ENCODE peak calls at places on chromosomes 11 and 22, in five cellular contexts. One of them, this sample, is unnamed.

GRCh38 chr11:86143429-86144030 is 74.6 kb upstream of the PICALM start:
- DNase-seq in upper lobe of left lung: no peak
- DNase-seq in Peyer's patch: no peak
- DNase-seq in heart left ventricle: no peak
- DNase-seq in mammary epithelial cell: no peak
- DNase-seq in this sample: no peak

GRCh38 chr11:104028476-104028875 is 8.0 kb upstream of the DDI1 start:
- DNase-seq in upper lobe of left lung: no peak
- DNase-seq in Peyer's patch: no peak
- DNase-seq in heart left ventricle: no peak
- DNase-seq in mammary epithelial cell: no peak
- DNase-seq in this sample: no peak

GRCh38 chr22:44398791-44399190 is 86.0 kb upstream of the SHISAL1 start:
- DNase-seq in upper lobe of left lung: peak; percentile 25
- DNase-seq in Peyer's patch: peak; percentile 26
- DNase-seq in heart left ventricle: peak; percentile 8
- DNase-seq in mammary epithelial cell: no peak
- DNase-seq in this sample: no peak

GRCh38 chr11:1163911-1164735 is 6.4 kb downstream of the MUC5AC start:
- DNase-seq in upper lobe of left lung: peak; percentile 68
- DNase-seq in Peyer's patch: peak; percentile 40
- DNase-seq in heart left ventricle: peak; percentile 11
- DNase-seq in mammary epithelial cell: no peak
- DNase-seq in this sample: peak; percentile 76

GRCh38 chr11:108498046-108498815 is at the start of gene POGLUT3:
- DNase-seq in upper lobe of left lung: peak; percentile 94
- DNase-seq in Peyer's patch: peak; percentile 68
- DNase-seq in heart left ventricle: peak; percentile 62
- DNase-seq in mammary epithelial cell: no peak
- DNase-seq in this sample: peak; percentile 78

GRCh38 chr11:130786987-130787688 is 129.1 kb downstream of the SNX19 start:
- DNase-seq in upper lobe of left lung: no peak
- DNase-seq in Peyer's patch: no peak
- DNase-seq in heart left ventricle: peak; percentile 37
- DNase-seq in mammary epithelial cell: peak; percentile 71
- DNase-seq in this sample: no peak

GRCh38 chr11:131095501-131096185 is 179.4 kb upstream of the SNX19 start:
- DNase-seq in upper lobe of left lung: no peak
- DNase-seq in Peyer's patch: no peak
- DNase-seq in heart left ventricle: no peak
- DNase-seq in mammary epithelial cell: no peak
- DNase-seq in this sample: no peak

GRCh38 chr22:41315586-41315985 is 14.3 kb downstream of the ZC3H7B start:
- DNase-seq in upper lobe of left lung: no peak
- DNase-seq in Peyer's patch: no peak
- DNase-seq in heart left ventricle: no peak
- DNase-seq in mammary epithelial cell: no peak
- DNase-seq in this sample: no peak

GRCh38 chr22:27377901-27378300 is 423.7 kb downstream of the MN1 start:
- DNase-seq in upper lobe of left lung: no peak
- DNase-seq in Peyer's patch: no peak
- DNase-seq in heart left ventricle: no peak
- DNase-seq in mammary epithelial cell: no peak
- DNase-seq in this sample: no peak

GRCh38 chr11:107275632-107276031 is 182.0 kb downstream of the CWF19L2 start:
- DNase-seq in upper lobe of left lung: no peak
- DNase-seq in Peyer's patch: no peak
- DNase-seq in heart left ventricle: no peak
- DNase-seq in mammary epithelial cell: no peak
- DNase-seq in this sample: no peak

GRCh38 chr22:29555065-29555644 is 1.6 kb upstream of the THOC5 start:
- DNase-seq in upper lobe of left lung: no peak
- DNase-seq in Peyer's patch: no peak
- DNase-seq in heart left ventricle: no peak
- DNase-seq in mammary epithelial cell: no peak
- DNase-seq in this sample: no peak

GRCh38 chr22:39943941-39944624 is 16.1 kb upstream of the TMA7B start:
- DNase-seq in upper lobe of left lung: no peak
- DNase-seq in Peyer's patch: no peak
- DNase-seq in heart left ventricle: no peak
- DNase-seq in mammary epithelial cell: no peak
- DNase-seq in this sample: no peak

GRCh38 chr11:61961570-61962212 is 5.7 kb downstream of the FTH1 start:
- DNase-seq in upper lobe of left lung: no peak
- DNase-seq in Peyer's patch: peak; percentile 86
- DNase-seq in heart left ventricle: peak; percentile 68
- DNase-seq in mammary epithelial cell: peak; percentile 12
- DNase-seq in this sample: no peak

GRCh38 chr11:11894486-11894885 is 52.7 kb downstream of the USP47 start:
- DNase-seq in upper lobe of left lung: no peak
- DNase-seq in Peyer's patch: no peak
- DNase-seq in heart left ventricle: no peak
- DNase-seq in mammary epithelial cell: no peak
- DNase-seq in this sample: no peak

GRCh38 chr11:35715649-35716048 is 53.1 kb downstream of the TRIM44 start:
- DNase-seq in upper lobe of left lung: no peak
- DNase-seq in Peyer's patch: no peak
- DNase-seq in heart left ventricle: no peak
- DNase-seq in mammary epithelial cell: no peak
- DNase-seq in this sample: no peak

GRCh38 chr11:19498986-19499669 is 213.5 kb upstream of the NAV2 start:
- DNase-seq in upper lobe of left lung: no peak
- DNase-seq in Peyer's patch: no peak
- DNase-seq in heart left ventricle: no peak
- DNase-seq in mammary epithelial cell: peak; percentile 12
- DNase-seq in this sample: no peak

GRCh38 chr11:32090774-32091370 is at the start of gene RCN1:
- DNase-seq in upper lobe of left lung: peak; percentile 93
- DNase-seq in Peyer's patch: peak; percentile 55
- DNase-seq in heart left ventricle: peak; percentile 79
- DNase-seq in mammary epithelial cell: peak; percentile 35
- DNase-seq in this sample: peak; percentile 77

GRCh38 chr22:43262990-43263644 is 76.2 kb upstream of the TTLL12 start:
- DNase-seq in upper lobe of left lung: no peak
- DNase-seq in Peyer's patch: peak; percentile 61
- DNase-seq in heart left ventricle: peak; percentile 25
- DNase-seq in mammary epithelial cell: no peak
- DNase-seq in this sample: no peak

GRCh38 chr11:122642472-122642922 is 13.0 kb upstream of the UBASH3B start:
- DNase-seq in upper lobe of left lung: no peak
- DNase-seq in Peyer's patch: no peak
- DNase-seq in heart left ventricle: no peak
- DNase-seq in mammary epithelial cell: peak; percentile 80
- DNase-seq in this sample: no peak

GRCh38 chr11:87878373-87878779 is 296.9 kb downstream of the RAB38 start:
- DNase-seq in upper lobe of left lung: no peak
- DNase-seq in Peyer's patch: no peak
- DNase-seq in heart left ventricle: no peak
- DNase-seq in mammary epithelial cell: peak; percentile 13
- DNase-seq in this sample: no peak

GRCh38 chr11:68297812-68298658 is 14.4 kb upstream of the LRP5 start:
- DNase-seq in upper lobe of left lung: peak; percentile 97
- DNase-seq in Peyer's patch: peak; percentile 92
- DNase-seq in heart left ventricle: peak; percentile 82
- DNase-seq in mammary epithelial cell: peak; percentile 58
- DNase-seq in this sample: peak; percentile 88

GRCh38 chr11:96063886-96064285 is 140.0 kb upstream of the MTMR2 start:
- DNase-seq in upper lobe of left lung: no peak
- DNase-seq in Peyer's patch: no peak
- DNase-seq in heart left ventricle: no peak
- DNase-seq in mammary epithelial cell: no peak
- DNase-seq in this sample: no peak

GRCh38 chr11:110430267-110431211 is 791 bp downstream of the FDX1 start:
- DNase-seq in upper lobe of left lung: no peak
- DNase-seq in Peyer's patch: peak; percentile 82
- DNase-seq in heart left ventricle: peak; percentile 48
- DNase-seq in mammary epithelial cell: peak; percentile 74
- DNase-seq in this sample: no peak

GRCh38 chr22:48438096-48438495 is 1389.6 kb downstream of the BRD1 start:
- DNase-seq in upper lobe of left lung: no peak
- DNase-seq in Peyer's patch: no peak
- DNase-seq in heart left ventricle: no peak
- DNase-seq in mammary epithelial cell: no peak
- DNase-seq in this sample: no peak

GRCh38 chr11:49208006-49208721 is at the start of gene FOLH1:
- DNase-seq in upper lobe of left lung: peak; percentile 91
- DNase-seq in Peyer's patch: peak; percentile 47
- DNase-seq in heart left ventricle: peak; percentile 21
- DNase-seq in mammary epithelial cell: no peak
- DNase-seq in this sample: no peak

DNA sequence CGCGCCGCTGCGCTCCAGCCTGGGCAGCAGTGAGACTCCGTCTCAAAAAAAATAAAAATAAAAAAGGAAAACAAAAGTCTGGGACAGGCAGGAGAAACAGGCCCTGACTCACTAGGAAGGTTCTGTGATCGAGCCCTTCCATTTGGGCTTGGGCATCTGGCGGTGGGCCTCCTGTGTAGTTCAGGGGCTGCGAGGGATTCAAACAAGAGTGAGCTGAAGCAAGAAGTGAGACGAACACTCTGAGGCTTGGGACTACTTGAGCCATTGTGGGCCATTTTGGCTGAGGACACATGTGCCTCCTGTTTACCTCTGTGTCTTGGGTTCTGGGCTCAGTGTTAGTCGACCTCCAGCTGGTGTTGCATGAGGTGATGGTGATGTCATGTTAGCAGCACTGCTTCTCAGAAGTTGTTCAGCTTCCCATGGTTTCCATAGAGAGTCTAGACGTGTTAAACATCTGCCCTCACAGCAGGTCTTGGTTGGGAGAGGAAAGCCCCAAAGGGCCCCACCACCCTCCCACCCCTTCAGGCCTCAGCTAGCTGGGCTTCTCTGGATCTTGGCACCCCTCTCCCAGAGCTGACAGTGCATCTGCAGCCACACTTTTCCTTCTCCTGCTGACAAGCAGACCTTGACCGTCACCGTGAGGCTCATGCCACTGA is 57.8 kb downstream of the MED15 start:
- DNase-seq in upper lobe of left lung: no peak
- DNase-seq in Peyer's patch: no peak
- DNase-seq in heart left ventricle: no peak
- DNase-seq in mammary epithelial cell: no peak
- DNase-seq in this sample: peak; percentile 44
- H3K4me1 ChIP-seq in upper lobe of left lung: peaks cover 47% of the 10 kb centered on the region
- H3K4me1 ChIP-seq in Peyer's patch: peaks cover 11% of the 10 kb centered on the region
- H3K4me1 ChIP-seq in heart left ventricle: no peaks in the 10 kb centered on the region
- H3K4me1 ChIP-seq in mammary epithelial cell: peaks cover 48% of the 10 kb centered on the region
- H3K4me1 ChIP-seq in this sample: peaks cover 49% of the 10 kb centered on the region

DNA sequence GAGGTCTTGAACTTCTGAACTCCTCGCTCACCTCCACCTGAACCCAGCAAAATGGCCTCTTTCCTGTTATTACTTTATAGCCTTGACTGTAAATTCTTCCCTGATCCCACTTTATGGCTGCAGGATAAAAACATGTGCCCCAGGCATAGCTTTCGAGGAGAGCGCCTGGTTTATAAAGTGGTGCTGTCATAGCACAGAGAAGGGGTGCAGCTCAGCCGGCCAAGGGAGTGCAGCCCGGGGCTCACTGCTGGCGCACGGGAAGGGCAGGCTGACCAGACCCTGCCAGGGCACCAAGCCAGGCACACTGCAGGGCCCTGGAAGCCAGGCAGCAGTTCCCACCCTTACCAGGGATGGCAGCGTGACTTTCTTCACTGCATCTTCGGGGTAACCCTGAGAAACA is 50.9 kb downstream of the ISX start:
- DNase-seq in upper lobe of left lung: no peak
- DNase-seq in Peyer's patch: peak; percentile 76
- DNase-seq in heart left ventricle: no peak
- DNase-seq in mammary epithelial cell: no peak
- DNase-seq in this sample: no peak
- TF ChIP-seq CTCF in upper lobe of left lung: no peak
- TF ChIP-seq CTCF in Peyer's patch: no peak
- TF ChIP-seq CTCF in heart left ventricle: no peak
- TF ChIP-seq CTCF in mammary epithelial cell: no peak
- TF ChIP-seq CTCF in this sample: no peak

DNA sequence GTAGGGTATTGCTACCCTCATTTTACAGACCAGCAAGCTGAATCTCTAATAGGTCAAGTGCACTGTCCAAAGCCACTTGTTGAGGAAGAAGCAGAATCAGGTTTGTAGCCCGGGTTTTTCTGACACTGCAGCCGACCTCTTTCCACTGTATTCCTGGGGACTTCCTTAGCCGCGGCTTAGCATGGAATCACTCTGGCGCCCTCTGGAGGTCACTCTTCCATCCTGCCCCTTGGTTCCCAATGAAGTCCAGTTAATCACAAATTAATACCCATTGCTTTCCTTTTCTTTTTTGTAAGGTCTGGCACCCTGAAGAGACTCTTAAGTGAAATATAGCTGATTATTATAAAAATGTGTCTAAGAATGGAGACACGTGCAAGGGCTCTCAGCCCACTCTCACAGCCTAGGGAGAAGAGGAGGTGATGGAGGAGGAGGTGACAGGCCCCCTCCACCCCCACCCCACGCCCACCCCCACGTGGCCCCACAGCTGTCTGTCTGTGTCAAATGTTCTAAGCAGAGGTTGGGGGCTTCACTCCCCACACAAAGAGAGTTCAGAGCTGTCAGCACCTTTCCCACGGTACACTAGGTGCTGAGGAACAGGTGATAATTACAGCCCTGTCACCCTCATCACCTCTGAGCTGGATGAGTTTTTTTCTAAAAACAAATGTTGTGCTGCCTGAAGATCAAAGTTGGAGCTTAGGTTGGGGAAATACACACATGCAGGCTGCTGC is 57.7 kb upstream of the DRD2 start:
- DNase-seq in upper lobe of left lung: no peak
- DNase-seq in Peyer's patch: peak; percentile 88
- DNase-seq in heart left ventricle: peak; percentile 75
- DNase-seq in mammary epithelial cell: peak; percentile 64
- DNase-seq in this sample: peak; percentile 80
- H3K4me1 ChIP-seq in upper lobe of left lung: no peaks in the 10 kb centered on the region
- H3K4me1 ChIP-seq in Peyer's patch: no peaks in the 10 kb centered on the region
- H3K4me1 ChIP-seq in heart left ventricle: no peaks in the 10 kb centered on the region
- H3K4me1 ChIP-seq in mammary epithelial cell: peaks cover 40% of the 10 kb centered on the region
- H3K4me1 ChIP-seq in this sample: no peaks in the 10 kb centered on the region

DNA sequence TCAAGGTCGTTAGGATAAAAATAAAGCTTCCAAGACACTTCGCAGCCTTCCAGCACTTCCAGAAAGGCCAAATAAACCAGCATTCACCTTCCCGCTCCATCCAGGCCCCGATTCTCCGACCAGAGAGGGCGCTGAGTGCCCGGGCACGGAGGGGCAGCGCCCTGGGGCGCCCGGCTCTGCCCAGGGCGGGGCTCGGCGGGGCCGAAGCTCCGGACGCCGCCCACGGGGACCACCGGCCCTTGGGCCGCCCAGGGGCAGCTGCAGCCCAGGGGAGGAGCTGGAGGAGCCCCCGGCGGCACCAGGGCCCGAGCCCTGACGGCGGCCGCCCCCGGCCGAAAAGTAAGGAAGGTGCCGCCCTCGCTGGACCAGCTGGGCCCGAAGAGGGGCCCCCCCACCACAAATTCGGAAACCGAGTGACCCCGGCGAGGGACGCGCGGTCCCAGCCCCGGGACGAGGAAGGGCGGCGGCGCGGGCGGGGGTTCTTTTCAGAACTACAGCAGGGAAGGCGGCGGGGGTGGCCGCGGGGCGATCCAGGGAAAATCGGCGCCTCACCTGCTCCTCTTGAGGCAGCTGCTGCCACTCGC is 346 bp downstream of the ATL3 start:
- DNase-seq in upper lobe of left lung: peak; percentile 93
- DNase-seq in Peyer's patch: peak; percentile 78
- DNase-seq in heart left ventricle: peak; percentile 66
- DNase-seq in mammary epithelial cell: peak; percentile 44
- DNase-seq in this sample: no peak
- TF ChIP-seq CTCF in upper lobe of left lung: no peak
- TF ChIP-seq CTCF in Peyer's patch: peak; percentile 39
- TF ChIP-seq CTCF in heart left ventricle: peak; percentile 55
- TF ChIP-seq CTCF in mammary epithelial cell: peak; percentile 27
- TF ChIP-seq CTCF in this sample: no peak

This sample was measured in suprapubic skin.